ENCODE peak calls at places on chromosomes 5 and 9, in nine cellular contexts. One of them, this sample, is unnamed.

GRCh38 chr9:117029341-117029740 is 342.2 kb downstream of the TRIM32 start:
- DNase-seq in CD4-positive, alpha-beta T cell: no peak
- DNase-seq in right cardiac atrium: no peak
- DNase-seq in dorsolateral prefrontal cortex: no peak
- DNase-seq in CD8-positive, alpha-beta T cell: no peak
- DNase-seq in ovary: no peak
- DNase-seq in GM23338: no peak
- DNase-seq in iPS DF 6.9: no peak
- DNase-seq in CD4-positive, alpha-beta memory T cell: no peak
- DNase-seq in this sample: no peak

GRCh38 chr5:176185133-176185733 is 53.0 kb upstream of the SIMC1 start:
- DNase-seq in CD4-positive, alpha-beta T cell: no peak
- DNase-seq in right cardiac atrium: no peak
- DNase-seq in dorsolateral prefrontal cortex: no peak
- DNase-seq in CD8-positive, alpha-beta T cell: no peak
- DNase-seq in ovary: no peak
- DNase-seq in GM23338: no peak
- DNase-seq in iPS DF 6.9: no peak
- DNase-seq in CD4-positive, alpha-beta memory T cell: no peak
- DNase-seq in this sample: peak

GRCh38 chr5:143546394-143546793 is 142.9 kb upstream of the NR3C1 start:
- DNase-seq in CD4-positive, alpha-beta T cell: no peak
- DNase-seq in right cardiac atrium: no peak
- DNase-seq in dorsolateral prefrontal cortex: no peak
- DNase-seq in CD8-positive, alpha-beta T cell: no peak
- DNase-seq in ovary: no peak
- DNase-seq in GM23338: no peak
- DNase-seq in iPS DF 6.9: no peak
- DNase-seq in CD4-positive, alpha-beta memory T cell: no peak
- DNase-seq in this sample: no peak

GRCh38 chr5:122091942-122092600 is 14.0 kb upstream of the LOX start:
- DNase-seq in CD4-positive, alpha-beta T cell: no peak
- DNase-seq in right cardiac atrium: no peak
- DNase-seq in dorsolateral prefrontal cortex: no peak
- DNase-seq in CD8-positive, alpha-beta T cell: no peak
- DNase-seq in ovary: no peak
- DNase-seq in GM23338: peak
- DNase-seq in iPS DF 6.9: no peak
- DNase-seq in CD4-positive, alpha-beta memory T cell: no peak
- DNase-seq in this sample: no peak

GRCh38 chr9:92576175-92576574 is 40.4 kb upstream of the ECM2 start:
- DNase-seq in CD4-positive, alpha-beta T cell: no peak
- DNase-seq in right cardiac atrium: no peak
- DNase-seq in dorsolateral prefrontal cortex: no peak
- DNase-seq in CD8-positive, alpha-beta T cell: no peak
- DNase-seq in ovary: no peak
- DNase-seq in GM23338: no peak
- DNase-seq in iPS DF 6.9: no peak
- DNase-seq in CD4-positive, alpha-beta memory T cell: no peak
- DNase-seq in this sample: no peak

GRCh38 chr9:130482463-130482862 is 37.7 kb downstream of the ASS1 start:
- DNase-seq in CD4-positive, alpha-beta T cell: no peak
- DNase-seq in right cardiac atrium: no peak
- DNase-seq in dorsolateral prefrontal cortex: no peak
- DNase-seq in CD8-positive, alpha-beta T cell: no peak
- DNase-seq in ovary: no peak
- DNase-seq in GM23338: no peak
- DNase-seq in iPS DF 6.9: no peak
- DNase-seq in CD4-positive, alpha-beta memory T cell: no peak
- DNase-seq in this sample: no peak

GRCh38 chr5:32583582-32584232 is 1.6 kb upstream of the SUB1 start:
- DNase-seq in CD4-positive, alpha-beta T cell: no peak
- DNase-seq in right cardiac atrium: no peak
- DNase-seq in dorsolateral prefrontal cortex: no peak
- DNase-seq in CD8-positive, alpha-beta T cell: no peak
- DNase-seq in ovary: no peak
- DNase-seq in GM23338: peak
- DNase-seq in iPS DF 6.9: no peak
- DNase-seq in CD4-positive, alpha-beta memory T cell: peak
- DNase-seq in this sample: no peak

GRCh38 chr5:104088876-104089778 is 526.5 kb upstream of the NUDT12 start:
- DNase-seq in CD4-positive, alpha-beta T cell: no peak
- DNase-seq in right cardiac atrium: no peak
- DNase-seq in dorsolateral prefrontal cortex: no peak
- DNase-seq in CD8-positive, alpha-beta T cell: no peak
- DNase-seq in ovary: no peak
- DNase-seq in GM23338: no peak
- DNase-seq in iPS DF 6.9: no peak
- DNase-seq in CD4-positive, alpha-beta memory T cell: no peak
- DNase-seq in this sample: no peak

GRCh38 chr9:78235296-78235770 is 542 bp upstream of the CEP78 start:
- DNase-seq in CD4-positive, alpha-beta T cell: no peak
- DNase-seq in right cardiac atrium: no peak
- DNase-seq in dorsolateral prefrontal cortex: no peak
- DNase-seq in CD8-positive, alpha-beta T cell: no peak
- DNase-seq in ovary: no peak
- DNase-seq in GM23338: no peak
- DNase-seq in iPS DF 6.9: no peak
- DNase-seq in CD4-positive, alpha-beta memory T cell: no peak
- DNase-seq in this sample: no peak

GRCh38 chr9:34493972-34494535 is 28.7 kb downstream of the ENHO start:
- DNase-seq in CD4-positive, alpha-beta T cell: no peak
- DNase-seq in right cardiac atrium: peak
- DNase-seq in dorsolateral prefrontal cortex: no peak
- DNase-seq in CD8-positive, alpha-beta T cell: peak
- DNase-seq in ovary: peak
- DNase-seq in GM23338: peak
- DNase-seq in iPS DF 6.9: no peak
- DNase-seq in CD4-positive, alpha-beta memory T cell: peak
- DNase-seq in this sample: peak

GRCh38 chr5:14685757-14686156 is 21.2 kb downstream of the OTULIN start:
- DNase-seq in CD4-positive, alpha-beta T cell: no peak
- DNase-seq in right cardiac atrium: peak
- DNase-seq in dorsolateral prefrontal cortex: no peak
- DNase-seq in CD8-positive, alpha-beta T cell: no peak
- DNase-seq in ovary: no peak
- DNase-seq in GM23338: peak
- DNase-seq in iPS DF 6.9: no peak
- DNase-seq in CD4-positive, alpha-beta memory T cell: peak
- DNase-seq in this sample: peak

GRCh38 chr5:10272053-10272869 is 22.2 kb downstream of the CCT5 start:
- DNase-seq in CD4-positive, alpha-beta T cell: no peak
- DNase-seq in right cardiac atrium: no peak
- DNase-seq in dorsolateral prefrontal cortex: no peak
- DNase-seq in CD8-positive, alpha-beta T cell: no peak
- DNase-seq in ovary: no peak
- DNase-seq in GM23338: no peak
- DNase-seq in iPS DF 6.9: no peak
- DNase-seq in CD4-positive, alpha-beta memory T cell: no peak
- DNase-seq in this sample: no peak

GRCh38 chr5:10460252-10460906 is 18.7 kb downstream of the ROPN1L start:
- DNase-seq in CD4-positive, alpha-beta T cell: no peak
- DNase-seq in right cardiac atrium: peak
- DNase-seq in dorsolateral prefrontal cortex: peak
- DNase-seq in CD8-positive, alpha-beta T cell: no peak
- DNase-seq in ovary: no peak
- DNase-seq in GM23338: no peak
- DNase-seq in iPS DF 6.9: no peak
- DNase-seq in CD4-positive, alpha-beta memory T cell: no peak
- DNase-seq in this sample: no peak

GRCh38 chr9:16869961-16870605 is 387 bp downstream of the BNC2 start:
- DNase-seq in CD4-positive, alpha-beta T cell: no peak
- DNase-seq in right cardiac atrium: peak
- DNase-seq in dorsolateral prefrontal cortex: no peak
- DNase-seq in CD8-positive, alpha-beta T cell: no peak
- DNase-seq in ovary: peak
- DNase-seq in GM23338: peak
- DNase-seq in iPS DF 6.9: no peak
- DNase-seq in CD4-positive, alpha-beta memory T cell: no peak
- DNase-seq in this sample: peak

GRCh38 chr9:96874947-96875459 is 20.7 kb upstream of the ZNF782 start:
- DNase-seq in CD4-positive, alpha-beta T cell: peak
- DNase-seq in right cardiac atrium: no peak
- DNase-seq in dorsolateral prefrontal cortex: no peak
- DNase-seq in CD8-positive, alpha-beta T cell: no peak
- DNase-seq in ovary: no peak
- DNase-seq in GM23338: no peak
- DNase-seq in iPS DF 6.9: no peak
- DNase-seq in CD4-positive, alpha-beta memory T cell: peak
- DNase-seq in this sample: no peak

GRCh38 chr5:31531543-31531887 is 378 bp downstream of the DROSHA start:
- DNase-seq in CD4-positive, alpha-beta T cell: no peak
- DNase-seq in right cardiac atrium: peak
- DNase-seq in dorsolateral prefrontal cortex: no peak
- DNase-seq in CD8-positive, alpha-beta T cell: no peak
- DNase-seq in ovary: peak
- DNase-seq in GM23338: no peak
- DNase-seq in iPS DF 6.9: no peak
- DNase-seq in CD4-positive, alpha-beta memory T cell: no peak
- DNase-seq in this sample: peak

GRCh38 chr9:36566813-36567217 is 5.9 kb upstream of the MELK start:
- DNase-seq in CD4-positive, alpha-beta T cell: no peak
- DNase-seq in right cardiac atrium: no peak
- DNase-seq in dorsolateral prefrontal cortex: peak
- DNase-seq in CD8-positive, alpha-beta T cell: no peak
- DNase-seq in ovary: no peak
- DNase-seq in GM23338: no peak
- DNase-seq in iPS DF 6.9: no peak
- DNase-seq in CD4-positive, alpha-beta memory T cell: no peak
- DNase-seq in this sample: peak

GRCh38 chr9:36571333-36571732 is 1.4 kb upstream of the MELK start:
- DNase-seq in CD4-positive, alpha-beta T cell: no peak
- DNase-seq in right cardiac atrium: no peak
- DNase-seq in dorsolateral prefrontal cortex: no peak
- DNase-seq in CD8-positive, alpha-beta T cell: no peak
- DNase-seq in ovary: no peak
- DNase-seq in GM23338: no peak
- DNase-seq in iPS DF 6.9: no peak
- DNase-seq in CD4-positive, alpha-beta memory T cell: no peak
- DNase-seq in this sample: no peak

GRCh38 chr9:36575411-36575882 is 2.8 kb downstream of the MELK start:
- DNase-seq in CD4-positive, alpha-beta T cell: no peak
- DNase-seq in right cardiac atrium: no peak
- DNase-seq in dorsolateral prefrontal cortex: no peak
- DNase-seq in CD8-positive, alpha-beta T cell: no peak
- DNase-seq in ovary: no peak
- DNase-seq in GM23338: no peak
- DNase-seq in iPS DF 6.9: no peak
- DNase-seq in CD4-positive, alpha-beta memory T cell: no peak
- DNase-seq in this sample: no peak

GRCh38 chr9:36576866-36577265 is 4.2 kb downstream of the MELK start:
- DNase-seq in CD4-positive, alpha-beta T cell: no peak
- DNase-seq in right cardiac atrium: no peak
- DNase-seq in dorsolateral prefrontal cortex: no peak
- DNase-seq in CD8-positive, alpha-beta T cell: no peak
- DNase-seq in ovary: no peak
- DNase-seq in GM23338: no peak
- DNase-seq in iPS DF 6.9: no peak
- DNase-seq in CD4-positive, alpha-beta memory T cell: no peak
- DNase-seq in this sample: no peak

DNA sequence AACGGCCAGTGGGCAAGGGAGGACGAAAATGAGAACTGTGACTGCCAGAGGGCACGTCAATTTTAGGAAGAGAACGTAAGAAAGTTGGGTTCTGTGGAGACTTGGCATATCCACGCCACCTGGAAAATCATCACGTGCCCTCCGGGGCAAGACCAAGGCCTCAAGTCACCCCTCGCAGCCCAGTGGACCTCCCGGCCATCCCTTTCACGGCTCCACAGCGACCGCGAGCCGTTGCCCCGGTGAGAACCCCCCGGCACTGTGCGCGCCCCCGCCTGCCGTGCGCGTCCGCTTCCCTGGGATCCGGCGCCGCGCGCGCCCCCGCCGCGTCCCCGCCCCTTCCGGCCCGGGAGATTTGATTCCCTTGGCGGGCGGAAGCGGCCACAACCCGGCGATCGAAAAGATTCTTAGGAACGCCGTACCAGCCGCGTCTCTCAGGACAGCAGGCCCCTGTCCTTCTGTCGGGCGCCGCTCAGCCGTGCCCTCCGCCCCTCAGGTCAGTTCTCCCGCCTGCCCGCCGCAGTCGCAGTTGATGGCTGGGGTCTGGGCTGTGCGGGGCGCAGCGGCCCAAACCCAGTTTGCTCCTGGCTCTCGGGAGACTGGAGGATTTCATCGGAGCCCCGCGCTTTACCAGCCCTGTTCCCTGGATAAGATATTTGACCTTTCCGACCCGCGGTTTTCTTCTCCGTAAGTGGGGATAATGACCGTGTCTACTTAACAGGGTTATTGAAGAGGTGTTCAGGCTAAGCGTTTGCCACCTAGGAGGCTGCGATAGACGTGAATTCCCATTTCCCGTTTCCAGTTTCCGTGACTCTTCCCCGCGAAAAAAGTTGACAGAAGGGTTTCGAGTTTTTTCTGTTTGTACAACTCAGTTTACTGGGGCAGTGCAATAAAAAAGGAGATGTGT is at the start of gene MELK:
- DNase-seq in CD4-positive, alpha-beta T cell: peak
- DNase-seq in right cardiac atrium: peak
- DNase-seq in dorsolateral prefrontal cortex: peak
- DNase-seq in CD8-positive, alpha-beta T cell: peak
- DNase-seq in ovary: peak
- DNase-seq in GM23338: peak
- DNase-seq in iPS DF 6.9: no peak
- DNase-seq in CD4-positive, alpha-beta memory T cell: peak
- DNase-seq in this sample: peak
- H3K27ac ChIP-seq in CD4-positive, alpha-beta T cell: peak
- H3K27ac ChIP-seq in right cardiac atrium: no peak
- H3K27ac ChIP-seq in dorsolateral prefrontal cortex: peak
- H3K27ac ChIP-seq in CD8-positive, alpha-beta T cell: peak
- H3K27ac ChIP-seq in ovary: peak
- H3K27ac ChIP-seq in GM23338: peak
- H3K27ac ChIP-seq in iPS DF 6.9: no peak
- H3K27ac ChIP-seq in CD4-positive, alpha-beta memory T cell: peak
- H3K27ac ChIP-seq in this sample: peak

GRCh38 chr9:125137200-125137599 is 6.1 kb downstream of the SCAI start:
- DNase-seq in CD4-positive, alpha-beta T cell: no peak
- DNase-seq in right cardiac atrium: no peak
- DNase-seq in dorsolateral prefrontal cortex: no peak
- DNase-seq in CD8-positive, alpha-beta T cell: no peak
- DNase-seq in ovary: no peak
- DNase-seq in GM23338: no peak
- DNase-seq in iPS DF 6.9: no peak
- DNase-seq in CD4-positive, alpha-beta memory T cell: no peak
- DNase-seq in this sample: no peak
- H3K27ac ChIP-seq in CD4-positive, alpha-beta T cell: no peak
- H3K27ac ChIP-seq in right cardiac atrium: no peak
- H3K27ac ChIP-seq in dorsolateral prefrontal cortex: no peak
- H3K27ac ChIP-seq in CD8-positive, alpha-beta T cell: no peak
- H3K27ac ChIP-seq in ovary: no peak
- H3K27ac ChIP-seq in GM23338: no peak
- H3K27ac ChIP-seq in iPS DF 6.9: no peak
- H3K27ac ChIP-seq in CD4-positive, alpha-beta memory T cell: no peak
- H3K27ac ChIP-seq in this sample: no peak

GRCh38 chr9:13726746-13727145 is 447.3 kb upstream of the MPDZ start:
- DNase-seq in CD4-positive, alpha-beta T cell: no peak
- DNase-seq in right cardiac atrium: no peak
- DNase-seq in dorsolateral prefrontal cortex: no peak
- DNase-seq in CD8-positive, alpha-beta T cell: no peak
- DNase-seq in ovary: no peak
- DNase-seq in GM23338: no peak
- DNase-seq in iPS DF 6.9: no peak
- DNase-seq in CD4-positive, alpha-beta memory T cell: no peak
- DNase-seq in this sample: no peak
- H3K27ac ChIP-seq in CD4-positive, alpha-beta T cell: no peak
- H3K27ac ChIP-seq in right cardiac atrium: no peak
- H3K27ac ChIP-seq in dorsolateral prefrontal cortex: no peak
- H3K27ac ChIP-seq in CD8-positive, alpha-beta T cell: no peak
- H3K27ac ChIP-seq in ovary: no peak
- H3K27ac ChIP-seq in GM23338: no peak
- H3K27ac ChIP-seq in iPS DF 6.9: no peak
- H3K27ac ChIP-seq in CD4-positive, alpha-beta memory T cell: no peak
- H3K27ac ChIP-seq in this sample: no peak

GRCh38 chr9:109467936-109468335 is 30.2 kb downstream of the PTPN3 start:
- DNase-seq in CD4-positive, alpha-beta T cell: no peak
- DNase-seq in right cardiac atrium: no peak
- DNase-seq in dorsolateral prefrontal cortex: no peak
- DNase-seq in CD8-positive, alpha-beta T cell: no peak
- DNase-seq in ovary: no peak
- DNase-seq in GM23338: no peak
- DNase-seq in iPS DF 6.9: no peak
- DNase-seq in CD4-positive, alpha-beta memory T cell: no peak
- DNase-seq in this sample: no peak
- H3K27ac ChIP-seq in CD4-positive, alpha-beta T cell: no peak
- H3K27ac ChIP-seq in right cardiac atrium: no peak
- H3K27ac ChIP-seq in dorsolateral prefrontal cortex: no peak
- H3K27ac ChIP-seq in CD8-positive, alpha-beta T cell: no peak
- H3K27ac ChIP-seq in ovary: no peak
- H3K27ac ChIP-seq in GM23338: no peak
- H3K27ac ChIP-seq in iPS DF 6.9: no peak
- H3K27ac ChIP-seq in CD4-positive, alpha-beta memory T cell: no peak
- H3K27ac ChIP-seq in this sample: no peak